ENCODE peak calls at places on chromosome 12, in eight cellular contexts. H is tibial nerve, Y is breast epithelium, Q is Peyer's patch, J is sigmoid colon, A is esophagus squamous epithelium, P is body of pancreas, V is prostate gland. L is an unnamed sample. For H3K4me1, the result is how much of the 10 kb centered on the place peaks cover.

GRCh38 chr12:33676866-33677265 is 237.2 kb upstream of the SYT10 start:
- DNase-seq in H (no peak), Y (no peak), Q (no peak), J (no peak), A (no peak), P (no peak), V (no peak), L (no peak)

GRCh38 chr12:39368096-39368495 is 74.8 kb downstream of the KIF21A start:
- DNase-seq in H (no peak), Y (no peak), Q (no peak), J (no peak), A (no peak), P (no peak), V (no peak), L (no peak)

GRCh38 chr12:126069549-126070165 is 1004.4 kb downstream of the AACS start:
- DNase-seq in H (no peak), Y (no peak), Q (peak), J (no peak), A (no peak), P (peak), V (peak), L (no peak)

GRCh38 chr12:120286768-120287490 is 4.8 kb downstream of the RNU4-2 start:
- DNase-seq in H (no peak), Y (no peak), Q (no peak), J (no peak), A (no peak), P (no peak), V (no peak), L (no peak)

GRCh38 chr12:76123301-76124212 is 39.1 kb upstream of the NAP1L1 start:
- DNase-seq in H (no peak), Y (no peak), Q (no peak), J (no peak), A (no peak), P (no peak), V (no peak), L (no peak)

GRCh38 chr12:104063712-104064030 is 660 bp upstream of the HCFC2 start:
- DNase-seq in H (no peak), Y (no peak), Q (peak), J (peak), A (no peak), P (peak), V (peak), L (no peak)

GRCh38 chr12:103455020-103455763 is 40.6 kb downstream of the C12orf42 start:
- DNase-seq in H (no peak), Y (no peak), Q (peak), J (no peak), A (no peak), P (no peak), V (no peak), L (no peak)

GRCh38 chr12:50221228-50222008 is 54.2 kb upstream of the CERS5 start:
- DNase-seq in H (no peak), Y (no peak), Q (no peak), J (no peak), A (no peak), P (no peak), V (peak), L (peak)

GRCh38 chr12:47867496-47867941 is 37.3 kb downstream of the VDR start:
- DNase-seq in H (no peak), Y (no peak), Q (no peak), J (no peak), A (no peak), P (no peak), V (no peak), L (no peak)

GRCh38 chr12:95976416-95976832 is 19.7 kb downstream of the HAL start:
- DNase-seq in H (no peak), Y (no peak), Q (no peak), J (no peak), A (no peak), P (no peak), V (no peak), L (no peak)

GRCh38 chr12:31000751-31001150 is 72.9 kb upstream of the DDX11 start:
- DNase-seq in H (no peak), Y (peak), Q (no peak), J (no peak), A (no peak), P (no peak), V (no peak), L (no peak)

GRCh38 chr12:5914387-5915149 is 30.5 kb downstream of the ANO2 start:
- DNase-seq in H (no peak), Y (no peak), Q (no peak), J (no peak), A (no peak), P (no peak), V (no peak), L (no peak)

GRCh38 chr12:63864456-63864709 is 19.9 kb downstream of the SRGAP1 start:
- DNase-seq in H (no peak), Y (no peak), Q (no peak), J (no peak), A (no peak), P (no peak), V (no peak), L (no peak)

GRCh38 chr12:107225626-107226025 is 132.3 kb upstream of the CRY1 start:
- DNase-seq in H (no peak), Y (no peak), Q (no peak), J (no peak), A (no peak), P (no peak), V (no peak), L (no peak)

GRCh38 chr12:1670815-1671268 is 20.0 kb upstream of the ADIPOR2 start:
- DNase-seq in H (no peak), Y (no peak), Q (peak), J (no peak), A (no peak), P (no peak), V (no peak), L (no peak)

GRCh38 chr12:122080149-122081107 is 1.9 kb downstream of the MLXIP start:
- DNase-seq in H (peak), Y (no peak), Q (peak), J (peak), A (no peak), P (peak), V (peak), L (peak)
- H3K4me1 ChIP-seq in H (under half), Y (under half), Q (under half), J (half or more), A (half or more), P (under half), V (under half), L (under half)

GRCh38 chr12:4119157-4119761 is 154.3 kb upstream of the CCND2 start:
- DNase-seq in H (no peak), Y (no peak), Q (no peak), J (no peak), A (no peak), P (no peak), V (no peak), L (no peak)
- H3K4me3 ChIP-seq in H (no peak), Y (no peak), Q (no peak), J (no peak), A (no peak), P (no peak), V (no peak), L (no peak)

GRCh38 chr12:122079532-122080081 is 1.1 kb downstream of the MLXIP start:
- DNase-seq in H (no peak), Y (no peak), Q (no peak), J (peak), A (no peak), P (peak), V (no peak), L (no peak)

GRCh38 chr12:122079038-122079531 is 529 bp downstream of the MLXIP start:
- DNase-seq in H (no peak), Y (no peak), Q (peak), J (peak), A (no peak), P (peak), V (no peak), L (no peak)

GRCh38 chr12:122081108-122081696 is 2.6 kb downstream of the MLXIP start:
- DNase-seq in H (no peak), Y (no peak), Q (no peak), J (no peak), A (no peak), P (peak), V (no peak), L (no peak)

GRCh38 chr12:122082621-122083356 is 4.2 kb downstream of the MLXIP start:
- DNase-seq in H (no peak), Y (no peak), Q (no peak), J (no peak), A (no peak), P (peak), V (no peak), L (no peak)

GRCh38 chr12:122081697-122082221 is 3.2 kb downstream of the MLXIP start:
- DNase-seq in H (no peak), Y (no peak), Q (peak), J (peak), A (no peak), P (peak), V (no peak), L (peak)
- TF ChIP-seq POLR2A in H (no peak), Y (no peak), Q (no peak), J (no peak), A (no peak), P (peak), V (no peak), L (no peak)

GRCh38 chr12:124365726-124366430 is 71.0 kb downstream of the RFLNA start:
- DNase-seq in H (no peak), Y (no peak), Q (no peak), J (no peak), A (no peak), P (no peak), V (no peak), L (no peak)
- H3K4me1 ChIP-seq in H (half or more), Y (under half), Q (under half), J (half or more), A (half or more), P (half or more), V (under half), L (half or more)

GRCh38 chr12:4719821-4720636 is at the start of gene GALNT8:
- DNase-seq in H (no peak), Y (no peak), Q (peak), J (no peak), A (no peak), P (no peak), V (no peak), L (no peak)

GRCh38 chr12:4725057-4725456 is 4.9 kb downstream of the GALNT8 start:
- DNase-seq in H (no peak), Y (no peak), Q (no peak), J (no peak), A (no peak), P (no peak), V (no peak), L (no peak)

GRCh38 chr12:4717806-4718205 is 2.4 kb upstream of the GALNT8 start:
- DNase-seq in H (no peak), Y (no peak), Q (no peak), J (no peak), A (no peak), P (no peak), V (no peak), L (no peak)

GRCh38 chr12:4723226-4723625 is 3.0 kb downstream of the GALNT8 start:
- DNase-seq in H (no peak), Y (no peak), Q (no peak), J (no peak), A (no peak), P (no peak), V (no peak), L (no peak)

GRCh38 chr12:4720637-4720995 is 416 bp downstream of the GALNT8 start:
- DNase-seq in H (no peak), Y (no peak), Q (no peak), J (no peak), A (no peak), P (no peak), V (no peak), L (no peak)
- H3K4me3 ChIP-seq in H (no peak), Y (no peak), Q (no peak), J (no peak), A (no peak), P (no peak), V (no peak), L (no peak)

GRCh38 chr12:108648371-108648770 is 14.7 kb upstream of the SELPLG start:
- DNase-seq in H (no peak), Y (no peak), Q (no peak), J (no peak), A (no peak), P (no peak), V (no peak), L (no peak)
- TF ChIP-seq POLR2A in H (no peak), Y (no peak), Q (no peak), J (no peak), A (no peak), P (no peak), V (no peak), L (no peak)

GRCh38 chr12:79384551-79384950 is 306.2 kb downstream of the PAWR start:
- DNase-seq in H (no peak), Y (no peak), Q (no peak), J (no peak), A (no peak), P (no peak), V (no peak), L (no peak)

GRCh38 chr12:79388006-79388405 is 302.8 kb downstream of the PAWR start:
- DNase-seq in H (no peak), Y (no peak), Q (no peak), J (no peak), A (no peak), P (no peak), V (no peak), L (no peak)
- H3K4me1 ChIP-seq in H (under half), Y (under half), Q (under half), J (under half), A (under half), P (under half), V (under half), L (under half)

GRCh38 chr12:53994268-53994690 is 5.7 kb upstream of the HOXC9 start:
- DNase-seq in H (no peak), Y (no peak), Q (peak), J (no peak), A (no peak), P (peak), V (no peak), L (no peak)
- H3K4me3 ChIP-seq in H (peak), Y (peak), Q (peak), J (no peak), A (no peak), P (no peak), V (no peak), L (no peak)